ENCODE peak calls at places on chromosomes 7 and 10, in six cellular contexts. J is fibroblast of villous mesenchyme, B is astrocyte of the spinal cord, Y is heart right ventricle, S is fibroblast of the aortic adventitia, L is IMR-90. H is an unnamed sample.

GRCh38 chr10:119225288-119225687 is 17.9 kb downstream of the GRK5 start:
- DNase-seq in B (no peak), J (no peak), L (no peak), S (no peak), Y (no peak), H (no peak)

GRCh38 chr10:103603382-103603781 is 109.9 kb downstream of the NEURL1 start:
- DNase-seq in J (no peak), Y (no peak), S (no peak), L (no peak), B (no peak), H (no peak)

GRCh38 chr10:102555781-102556328 is 52.1 kb downstream of the SUFU start:
- DNase-seq in S (peak), L (peak), Y (no peak), J (peak), B (peak), H (no peak)

GRCh38 chr7:130903358-130903974 is 169.5 kb upstream of the KLF14 start:
- DNase-seq in B (peak), S (peak), Y (no peak), L (peak), J (peak), H (peak)

GRCh38 chr7:69748530-69748929 is 150.3 kb downstream of the AUTS2 start:
- DNase-seq in S (peak), L (no peak), B (no peak), J (no peak), Y (no peak), H (no peak)

GRCh38 chr10:30701471-30702173 is 72.1 kb upstream of the LYZL2 start:
- DNase-seq in L (peak), S (peak), B (peak), J (peak), Y (no peak), H (no peak)

GRCh38 chr10:124222298-124223000 is 129.1 kb upstream of the CHST15 start:
- DNase-seq in B (peak), S (no peak), L (no peak), Y (no peak), J (no peak), H (no peak)

GRCh38 chr10:69360485-69361302 is 56.0 kb downstream of the TACR2 start:
- DNase-seq in S (peak), J (peak), B (peak), Y (peak), L (peak), H (peak)

GRCh38 chr7:115724400-115725056 is 306.0 kb downstream of the TFEC start:
- DNase-seq in S (no peak), B (no peak), L (no peak), J (no peak), Y (no peak), H (no peak)

GRCh38 chr10:44102726-44103255 is 282.1 kb downstream of the CXCL12 start:
- DNase-seq in J (peak), B (no peak), S (no peak), Y (no peak), L (no peak), H (peak)

GRCh38 chr7:2937701-2938513 is 93.8 kb upstream of the GNA12 start:
- DNase-seq in B (no peak), Y (no peak), S (no peak), L (no peak), J (no peak), H (no peak)

GRCh38 chr7:3678411-3678810 is 377.4 kb downstream of the SDK1 start:
- DNase-seq in Y (no peak), L (no peak), J (no peak), B (no peak), S (no peak), H (no peak)

GRCh38 chr10:120457431-120458172 is 575 bp downstream of the PLPP4 start:
- DNase-seq in L (no peak), Y (no peak), S (no peak), J (no peak), B (peak), H (no peak)

GRCh38 chr7:33762903-33763295 is 142.4 kb upstream of the BMPER start:
- DNase-seq in L (no peak), S (peak), B (no peak), J (no peak), Y (no peak), H (no peak)

GRCh38 chr7:67377939-67378862 is 381.6 kb downstream of the TYW1 start:
- DNase-seq in J (peak), B (peak), S (peak), Y (peak), L (peak), H (no peak)

GRCh38 chr10:28664369-28664740 is 13.0 kb upstream of the BAMBI start:
- DNase-seq in B (peak), J (peak), Y (no peak), L (peak), S (peak), H (no peak)

GRCh38 chr10:131272897-131273451 is 38.5 kb downstream of the TCERG1L start:
- DNase-seq in S (no peak), L (no peak), B (no peak), Y (no peak), J (no peak), H (no peak)

GRCh38 chr10:74415440-74415839 is 264.4 kb downstream of the ADK start:
- DNase-seq in Y (no peak), J (peak), L (no peak), B (no peak), S (no peak), H (no peak)

GRCh38 chr10:74418285-74418872 is 267.4 kb downstream of the ADK start:
- DNase-seq in B (peak), S (no peak), Y (no peak), L (no peak), J (no peak), H (no peak)

GRCh38 chr10:74424565-74424964 is 273.5 kb downstream of the ADK start:
- DNase-seq in S (no peak), J (no peak), L (no peak), B (no peak), Y (no peak), H (no peak)

GRCh38 chr10:74417397-74417796 is 266.4 kb downstream of the ADK start:
- DNase-seq in S (no peak), Y (no peak), J (no peak), B (no peak), L (no peak), H (no peak)

DNA sequence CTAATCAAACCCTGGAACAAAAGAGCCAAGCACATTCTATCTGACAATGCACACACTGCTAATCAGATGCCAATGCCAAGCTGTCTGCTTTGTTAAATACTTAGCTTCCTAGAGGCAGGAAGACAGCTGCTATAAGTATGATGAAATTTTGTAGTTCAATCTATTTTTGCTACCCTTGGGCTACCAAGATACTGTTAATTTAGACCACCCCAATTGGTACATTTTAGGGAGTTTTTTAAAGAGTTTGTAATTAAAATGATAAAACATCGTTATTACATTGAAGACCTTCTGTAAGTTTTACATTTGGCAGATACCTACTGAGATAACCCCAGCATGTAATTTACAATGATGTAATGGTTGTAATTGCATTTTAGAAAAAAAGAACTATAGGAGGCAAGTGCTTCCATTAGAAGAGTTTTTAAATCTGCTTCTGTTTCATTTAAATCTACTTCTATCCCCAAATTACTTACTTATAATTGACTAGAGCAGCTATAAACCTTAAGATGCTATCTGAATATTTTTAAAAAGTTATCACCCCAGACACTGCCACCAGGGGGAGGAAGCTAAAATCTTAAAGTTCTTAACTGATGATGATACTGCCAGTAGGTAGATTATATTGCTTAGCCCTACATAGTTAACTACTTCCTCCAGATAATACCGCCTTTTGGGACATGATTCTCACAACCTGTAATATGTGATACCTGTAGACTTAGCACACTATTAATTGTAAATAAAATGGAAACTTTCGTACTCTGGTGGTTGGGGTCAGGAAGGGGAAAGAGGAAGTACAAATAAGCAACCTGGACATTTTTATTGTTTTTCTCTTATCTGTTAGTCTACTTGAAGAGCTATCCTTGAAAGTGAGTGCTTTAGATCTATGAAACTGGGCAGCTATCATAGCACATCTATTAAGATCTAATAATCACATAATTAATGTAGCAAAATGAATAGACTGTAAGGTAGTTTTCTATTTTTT is 268.8 kb downstream of the ADK start:
- DNase-seq in S (peak), L (peak), J (peak), Y (no peak), B (peak), H (no peak)
- TF ChIP-seq CTCF in S (peak), L (peak), J (peak), Y (peak), B (peak), H (peak)

GRCh38 chr10:113059001-113059780 is 109.1 kb downstream of the TCF7L2 start:
- DNase-seq in L (peak), J (peak), S (peak), Y (no peak), B (peak), H (peak)
- H3K4me3 ChIP-seq in L (peak), J (peak), S (peak), Y (peak), B (peak), H (peak)

DNA sequence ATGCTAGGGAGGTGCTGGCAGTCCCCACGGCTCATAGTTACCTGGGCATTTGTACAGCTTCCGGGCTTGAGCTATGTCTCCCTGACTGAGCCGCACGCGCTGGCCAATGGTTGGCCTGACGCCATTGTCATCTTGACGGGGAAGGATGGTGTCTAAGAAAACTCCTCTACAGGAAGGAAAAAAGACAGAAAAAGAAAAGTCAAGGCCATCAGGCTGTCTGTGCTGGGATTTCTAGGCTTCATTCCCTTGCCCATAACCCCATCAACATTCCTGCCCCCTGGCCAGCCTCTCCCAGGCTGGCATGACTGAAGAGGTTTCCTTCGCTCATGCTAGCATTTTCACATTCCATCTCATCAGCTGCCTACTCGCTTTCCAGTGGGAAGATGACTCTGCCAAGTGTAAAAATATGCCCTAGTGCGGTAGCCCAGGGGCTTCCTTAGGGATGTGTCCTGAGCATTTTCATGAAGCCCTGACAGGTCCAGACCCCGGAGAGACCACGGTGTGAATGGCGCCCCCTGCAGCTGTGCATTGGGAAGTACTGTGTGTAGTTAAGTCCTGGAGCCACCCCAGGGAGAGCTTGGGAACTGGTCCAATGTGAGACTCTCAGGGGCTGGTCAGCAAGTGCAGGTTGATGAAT is 54.5 kb upstream of the OPALIN start:
- DNase-seq in L (no peak), S (no peak), B (no peak), J (no peak), Y (peak), H (no peak)
- TF ChIP-seq CTCF in L (no peak), S (no peak), B (peak), J (no peak), Y (no peak), H (no peak)

DNA sequence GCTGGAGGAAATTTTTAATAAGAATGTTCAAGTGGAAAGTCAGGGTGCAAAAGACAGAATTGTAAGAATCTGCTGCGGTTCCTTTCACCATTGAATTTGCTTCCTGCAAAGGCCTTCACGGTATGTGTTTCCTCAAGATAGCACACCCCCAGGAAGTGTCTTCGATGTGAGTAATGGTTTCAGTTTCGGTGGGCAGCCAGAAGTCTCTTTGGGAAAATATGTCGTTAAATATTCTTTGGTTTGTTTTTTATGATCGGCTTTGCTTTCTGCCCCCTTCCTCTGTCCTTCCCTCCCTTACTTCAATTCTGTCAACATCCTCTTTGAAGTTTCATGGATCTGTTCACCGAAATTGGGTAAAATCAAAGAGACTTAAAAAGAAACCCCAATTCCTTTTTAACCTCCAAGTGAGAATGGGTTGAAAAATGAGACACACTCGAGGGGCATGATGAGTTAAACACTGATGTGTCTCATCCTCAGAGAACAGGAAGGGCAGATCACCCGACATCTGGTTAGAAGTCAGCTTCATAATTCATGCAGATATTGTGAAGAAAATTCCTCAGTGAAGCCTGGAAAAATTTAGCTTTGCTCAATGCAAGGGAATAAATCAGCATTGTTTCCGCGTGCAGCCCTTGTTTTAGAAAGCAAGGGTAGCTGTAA is 170.8 kb upstream of the HABP2 start:
- DNase-seq in S (peak), B (peak), L (peak), Y (peak), J (peak), H (no peak)
- H3K4me3 ChIP-seq in S (no peak), B (no peak), L (peak), Y (peak), J (peak), H (no peak)

DNA sequence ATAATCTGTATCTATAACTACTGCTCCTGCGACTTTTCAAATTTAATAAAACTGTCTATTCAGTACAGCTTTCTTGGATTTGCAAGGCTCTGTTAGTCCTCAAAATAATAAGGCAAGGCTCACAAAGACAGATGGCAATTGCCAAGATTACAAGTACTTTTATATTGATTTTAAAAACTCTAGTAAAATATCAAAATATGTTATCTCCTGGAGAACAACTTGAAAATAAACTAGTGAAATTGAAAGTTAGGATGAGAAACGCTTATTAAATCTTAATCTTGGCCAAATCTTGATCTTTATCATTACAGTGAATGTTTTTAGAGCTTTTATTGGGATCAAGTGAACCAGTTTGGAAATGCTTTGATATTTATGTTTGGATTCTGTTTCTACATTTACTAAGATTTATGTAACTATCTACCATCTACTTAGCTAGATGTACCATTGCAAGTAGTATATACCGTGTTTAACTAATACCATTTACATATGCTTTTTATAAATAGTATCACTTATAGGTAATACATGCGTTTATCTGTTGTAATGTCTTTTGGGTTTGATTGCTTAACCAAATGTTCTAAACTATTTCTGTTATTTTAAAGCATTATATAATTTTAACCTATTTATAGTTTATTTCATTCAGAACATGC is 70.0 kb downstream of the CABCOCO1 start:
- DNase-seq in J (peak), Y (no peak), B (no peak), L (no peak), S (no peak), H (no peak)
- TF ChIP-seq CTCF in J (no peak), Y (no peak), B (no peak), L (no peak), S (no peak), H (no peak)

GRCh38 chr10:97200616-97201015 is 14.9 kb upstream of the SLIT1 start:
- DNase-seq in J (no peak), B (no peak), Y (no peak), S (no peak), L (no peak), H (no peak)

GRCh38 chr10:97196213-97197029 is 10.7 kb upstream of the SLIT1 start:
- DNase-seq in J (peak), S (peak), L (peak), B (peak), Y (peak), H (no peak)

GRCh38 chr10:97192952-97193435 is 7.2 kb upstream of the SLIT1 start:
- DNase-seq in B (no peak), Y (no peak), L (no peak), J (no peak), S (no peak), H (no peak)

GRCh38 chr10:97195654-97196212 is 10.0 kb upstream of the SLIT1 start:
- DNase-seq in S (no peak), Y (no peak), L (no peak), J (no peak), B (no peak), H (no peak)

GRCh38 chr10:97197030-97197500 is 11.3 kb upstream of the SLIT1 start:
- DNase-seq in S (no peak), B (no peak), L (no peak), Y (no peak), J (peak), H (no peak)
- H3K4me3 ChIP-seq in S (no peak), B (no peak), L (no peak), Y (no peak), J (no peak), H (no peak)

GRCh38 chr7:24283900-24284698 is at the start of gene NPY:
- DNase-seq in B (no peak), S (no peak), Y (no peak), J (no peak), L (no peak), H (no peak)
- TF ChIP-seq CTCF in B (no peak), S (no peak), Y (no peak), J (no peak), L (no peak), H (no peak)

GRCh38 chr10:114822771-114823463 is 1.3 kb downstream of the FHIP2A start:
- DNase-seq in S (peak), L (peak), J (peak), B (peak), Y (no peak), H (peak)

GRCh38 chr10:114829160-114829909 is 7.8 kb downstream of the FHIP2A start:
- DNase-seq in J (no peak), S (no peak), Y (no peak), B (no peak), L (no peak), H (no peak)

GRCh38 chr10:114824396-114824795 is 2.8 kb downstream of the FHIP2A start:
- DNase-seq in Y (no peak), B (peak), S (peak), L (peak), J (no peak), H (no peak)

GRCh38 chr10:114821915-114822770 is 563 bp downstream of the FHIP2A start:
- DNase-seq in L (peak), S (peak), J (peak), Y (peak), B (peak), H (no peak)

GRCh38 chr10:114825513-114826253 is 4.1 kb downstream of the FHIP2A start:
- DNase-seq in B (peak), J (peak), S (peak), L (peak), Y (no peak), H (peak)
- H3K4me3 ChIP-seq in B (no peak), J (no peak), S (peak), L (no peak), Y (no peak), H (no peak)